ENCODE peak calls at places on chromosomes 5 and 9, in seven cellular contexts. O, X, K, W, L, S and J are unnamed samples.

GRCh38 chr9:114033397-114034103 is 44.5 kb downstream of the AMBP start:
- DNase-seq in O (no peak), X (no peak), K (no peak), W (peak; percentile 61), L (no peak), S (no peak), J (peak; percentile 35)

GRCh38 chr9:27194401-27195091 is 85.5 kb downstream of the TEK start:
- DNase-seq in O (peak; percentile 66), X (no peak), K (peak; percentile 87), W (no peak), L (no peak), S (no peak), J (peak; percentile 73)

GRCh38 chr5:68983959-68984358 is 109.9 kb upstream of the SLC30A5 start:
- DNase-seq in O (no peak), X (no peak), K (no peak), W (no peak), L (no peak), S (no peak), J (no peak)

GRCh38 chr5:78600656-78601452 is 47.7 kb downstream of the LHFPL2 start:
- DNase-seq in O (no peak), X (no peak), K (peak; percentile 84), W (no peak), L (no peak), S (no peak), J (peak; percentile 57)

GRCh38 chr5:77560677-77561263 is 68.7 kb upstream of the WDR41 start:
- DNase-seq in O (peak; percentile 34), X (no peak), K (peak; percentile 55), W (peak; percentile 54), L (no peak), S (no peak), J (peak; percentile 72)

GRCh38 chr5:64532212-64532611 is 26.4 kb downstream of the RGS7BP start:
- DNase-seq in O (no peak), X (no peak), K (no peak), W (peak; percentile 10), L (no peak), S (no peak), J (no peak)

GRCh38 chr9:79237861-79238260 is 333.9 kb upstream of the TLE4 start:
- DNase-seq in O (no peak), X (no peak), K (peak; percentile 13), W (no peak), L (no peak), S (no peak), J (peak; percentile 19)

GRCh38 chr9:107976767-107977166 is 487.2 kb upstream of the KLF4 start:
- DNase-seq in O (peak; percentile 36), X (peak; percentile 57), K (no peak), W (no peak), L (peak; percentile 84), S (peak; percentile 15), J (peak; percentile 18)

GRCh38 chr5:154311362-154311761 is 120.8 kb downstream of the GALNT10 start:
- DNase-seq in O (no peak), X (no peak), K (no peak), W (no peak), L (no peak), S (no peak), J (no peak)

GRCh38 chr5:171709930-171710329 is 75.7 kb upstream of the SMIM23 start:
- DNase-seq in O (no peak), X (no peak), K (no peak), W (no peak), L (no peak), S (no peak), J (no peak)

GRCh38 chr5:116365006-116365496 is 209.6 kb downstream of the SEMA6A start:
- DNase-seq in O (no peak), X (no peak), K (no peak), W (no peak), L (no peak), S (no peak), J (no peak)

GRCh38 chr9:35645736-35646582 is 4.8 kb downstream of the SIT1 start:
- DNase-seq in O (peak; percentile 73), X (no peak), K (no peak), W (peak; percentile 73), L (peak; percentile 65), S (no peak), J (peak; percentile 56)

GRCh38 chr5:131634666-131634995 is 398 bp downstream of the RAPGEF6 start:
- DNase-seq in O (peak; percentile 54), X (no peak), K (peak; percentile 46), W (peak; percentile 88), L (peak; percentile 66), S (peak; percentile 33), J (peak; percentile 77)

GRCh38 chr5:885127-885442 is 7.5 kb downstream of the BRD9 start:
- DNase-seq in O (no peak), X (no peak), K (no peak), W (no peak), L (no peak), S (no peak), J (no peak)

GRCh38 chr5:147971472-147971871 is 65.1 kb upstream of the C5orf46 start:
- DNase-seq in O (peak; percentile 54), X (no peak), K (no peak), W (no peak), L (no peak), S (no peak), J (no peak)

GRCh38 chr9:136840140-136840876 is 2.0 kb upstream of the AJM1 start:
- DNase-seq in O (no peak), X (no peak), K (no peak), W (peak; percentile 51), L (no peak), S (no peak), J (no peak)

GRCh38 chr9:100443781-100444768 is 17.1 kb downstream of the MSANTD3 start:
- DNase-seq in O (no peak), X (no peak), K (peak; percentile 58), W (no peak), L (no peak), S (no peak), J (peak; percentile 42)

GRCh38 chr5:156474251-156474650 is 147.3 kb downstream of the SGCD start:
- DNase-seq in O (no peak), X (no peak), K (peak; percentile 73), W (peak; percentile 13), L (no peak), S (no peak), J (no peak)

GRCh38 chr5:2674456-2674855 is 77.0 kb downstream of the IRX2 start:
- DNase-seq in O (no peak), X (no peak), K (no peak), W (no peak), L (no peak), S (no peak), J (no peak)
- H3K4me3 ChIP-seq in O (no peak overlapping the region), X (no peak overlapping the region), K (no peak overlapping the region), W (no peak overlapping the region), L (no peak overlapping the region), S (no peak overlapping the region), J (no peak overlapping the region)

GRCh38 chr9:124454791-124455443 is 4.7 kb downstream of the ADGRD2 start:
- DNase-seq in O (no peak), X (peak; percentile 47), K (no peak), W (no peak), L (no peak), S (no peak), J (no peak)
- H3K27me3 ChIP-seq in O (no peaks in the 10 kb centered on the region), X (no peaks in the 10 kb centered on the region), K (peaks cover 63% of the 10 kb centered on the region), W (peaks cover 45% of the 10 kb centered on the region), L (peaks cover 41% of the 10 kb centered on the region), S (no peaks in the 10 kb centered on the region), J (peaks cover 53% of the 10 kb centered on the region)

GRCh38 chr5:11803436-11803835 is 100.8 kb downstream of the CTNND2 start:
- DNase-seq in O (no peak), X (no peak), K (no peak), W (no peak), L (no peak), S (no peak), J (no peak)
- H3K4me3 ChIP-seq in O (no peak overlapping the region), X (no peak overlapping the region), K (no peak overlapping the region), W (no peak overlapping the region), L (no peak overlapping the region), S (no peak overlapping the region), J (no peak overlapping the region)

DNA sequence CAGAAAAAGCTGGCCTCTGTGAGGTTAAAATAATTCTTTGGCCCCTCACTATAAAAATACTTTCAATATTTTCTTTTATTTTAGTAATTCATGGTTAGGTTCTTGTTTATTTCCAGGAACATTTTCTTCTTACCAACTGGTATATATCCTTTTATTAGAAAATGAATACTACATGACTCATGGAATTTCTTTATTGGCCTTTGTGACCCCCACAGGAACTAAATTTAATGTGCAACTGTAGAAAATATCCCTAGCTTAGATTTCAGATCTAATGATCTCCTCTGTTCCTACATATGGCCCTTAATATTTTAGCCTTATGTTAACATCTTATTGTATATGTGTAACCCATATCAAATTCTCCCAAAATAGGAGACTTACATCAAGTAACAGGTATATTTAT is 429.9 kb downstream of the NR2F1-AS1 start:
- DNase-seq in O (peak; percentile 28), X (no peak), K (peak; percentile 60), W (no peak), L (no peak), S (no peak), J (peak; percentile 35)
- H3K27me3 ChIP-seq in O (no peaks in the 10 kb centered on the region), X (no peaks in the 10 kb centered on the region), K (no peaks in the 10 kb centered on the region), W (no peaks in the 10 kb centered on the region), L (no peaks in the 10 kb centered on the region), S (no peaks in the 10 kb centered on the region), J (no peaks in the 10 kb centered on the region)